ENCODE peak calls at places on chromosome 10, in eight cellular contexts. X, M, K, T, Y, O, P and J are unnamed samples.

GRCh38 chr10:125193306-125193877 is 33.0 kb upstream of the CTBP2 start:
- DNase-seq in M (no peak), X (no peak), Y (no peak), P (no peak), K (no peak), O (no peak), T (no peak), J (no peak)

GRCh38 chr10:66322777-66323176 is 603.1 kb upstream of the LRRTM3 start:
- DNase-seq in P (no peak), K (no peak), O (no peak), Y (no peak), M (no peak), T (no peak), X (no peak), J (no peak)

GRCh38 chr10:69428138-69428537 is 11.4 kb upstream of the TACR2 start:
- DNase-seq in Y (no peak), K (no peak), O (no peak), P (no peak), T (no peak), M (no peak), X (no peak), J (no peak)

GRCh38 chr10:72058989-72059842 is 29.1 kb downstream of the SPOCK2 start:
- DNase-seq in M (no peak), T (peak; percentile 58), O (no peak), P (no peak), X (peak; percentile 39), K (no peak), Y (no peak), J (no peak)

GRCh38 chr10:132404911-132405462 is 8.0 kb downstream of the PWWP2B start:
- DNase-seq in O (no peak), T (no peak), Y (no peak), K (no peak), M (no peak), P (no peak), X (no peak), J (no peak)

GRCh38 chr10:99996934-99997648 is 12.7 kb downstream of the DNMBP start:
- DNase-seq in T (no peak), K (peak; percentile 48), Y (no peak), P (no peak), X (no peak), O (no peak), M (no peak), J (no peak)

GRCh38 chr10:580796-581195 is 108.7 kb downstream of the DIP2C start:
- DNase-seq in Y (no peak), O (peak; percentile 84), P (no peak), M (no peak), T (no peak), X (no peak), K (no peak), J (no peak)

GRCh38 chr10:80896959-80897358 is 359.3 kb downstream of the SH2D4B start:
- DNase-seq in M (no peak), X (no peak), T (no peak), O (no peak), Y (no peak), P (no peak), K (peak; percentile 35), J (no peak)

GRCh38 chr10:101131962-101132635 is 999 bp downstream of the TLX1 start:
- DNase-seq in P (no peak), O (no peak), X (no peak), K (no peak), M (no peak), T (no peak), Y (no peak), J (peak; percentile 52)

GRCh38 chr10:71302874-71303568 is 16.0 kb upstream of the SLC29A3 start:
- DNase-seq in K (peak; percentile 84), O (peak; percentile 67), T (no peak), M (peak; percentile 63), Y (no peak), P (peak; percentile 26), X (no peak), J (peak; percentile 20)

GRCh38 chr10:12235116-12235694 is 39.2 kb downstream of the CDC123 start:
- DNase-seq in Y (no peak), M (no peak), X (no peak), P (no peak), O (no peak), T (no peak), K (no peak), J (no peak)

GRCh38 chr10:62426086-62426485 is 51.9 kb downstream of the ZNF365 start:
- DNase-seq in T (peak; percentile 64), K (no peak), O (no peak), X (peak; percentile 63), P (no peak), M (no peak), Y (no peak), J (no peak)

GRCh38 chr10:115833119-115833518 is 439.9 kb downstream of the GFRA1 start:
- DNase-seq in K (no peak), T (no peak), X (no peak), M (no peak), P (no peak), O (no peak), Y (no peak), J (no peak)

GRCh38 chr10:93413252-93413689 is 68.9 kb downstream of the MYOF start:
- DNase-seq in Y (no peak), M (no peak), K (no peak), P (peak; percentile 70), X (peak; percentile 19), O (no peak), T (peak; percentile 56), J (no peak)

GRCh38 chr10:50417486-50417905 is 166.2 kb upstream of the ASAH2 start:
- DNase-seq in P (no peak), M (peak; percentile 33), Y (no peak), K (peak; percentile 83), X (no peak), O (peak; percentile 15), T (no peak), J (no peak)

GRCh38 chr10:89207801-89208551 is 859 bp upstream of the CH25H start:
- DNase-seq in O (peak; percentile 47), X (peak; percentile 12), Y (peak; percentile 31), T (peak; percentile 36), P (peak; percentile 41), M (peak; percentile 29), K (no peak), J (no peak)

GRCh38 chr10:42734537-42734936 is 48.1 kb upstream of the BMS1 start:
- DNase-seq in T (peak; percentile 12), Y (no peak), P (no peak), K (peak; percentile 57), X (no peak), M (no peak), O (no peak), J (no peak)

GRCh38 chr10:122656308-122656705 is 43.3 kb downstream of the C10orf120 start:
- DNase-seq in T (no peak), O (no peak), X (no peak), P (no peak), M (no peak), Y (no peak), K (no peak), J (no peak)

GRCh38 chr10:62636825-62637248 is 167.7 kb upstream of the ADO start:
- DNase-seq in K (peak; percentile 60), P (peak; percentile 47), M (no peak), O (no peak), T (no peak), Y (no peak), X (no peak), J (no peak)

GRCh38 chr10:114822771-114823463 is 1.3 kb downstream of the FHIP2A start:
- DNase-seq in X (no peak), M (no peak), K (peak; percentile 66), T (no peak), O (peak; percentile 44), Y (no peak), P (no peak), J (peak; percentile 35)

GRCh38 chr10:72796042-72796441 is 97.5 kb upstream of the OIT3 start:
- DNase-seq in X (no peak), O (no peak), T (no peak), M (no peak), P (no peak), K (peak; percentile 25), Y (no peak), J (no peak)

GRCh38 chr10:124867304-124867703 is 65.7 kb downstream of the ABRAXAS2 start:
- DNase-seq in M (no peak), K (no peak), Y (no peak), X (no peak), P (no peak), T (no peak), O (no peak), J (no peak)

GRCh38 chr10:104054430-104054829 is 31.2 kb downstream of the COL17A1 start:
- DNase-seq in O (peak; percentile 86), K (no peak), M (no peak), X (no peak), P (no peak), Y (no peak), T (no peak), J (no peak)